ENCODE peak calls at places on chromosomes 6 and 20, in eight cellular contexts. J is stomach, S is sigmoid colon, K is H1, V is breast epithelium, T is Panc1, A is upper lobe of left lung, Q is transverse colon. Y is an unnamed sample. For H3K9me3, the result is how much of the 10 kb centered on the place peaks cover.

GRCh38 chr20:58721951-58722371 is 29.4 kb downstream of the NPEPL1 start:
- DNase-seq in S (peak), V (peak), T (no peak), K (no peak), Q (peak), A (no peak), J (peak), Y (peak)

GRCh38 chr20:50911030-50911429 is 20.2 kb downstream of the ADNP start:
- DNase-seq in K (no peak), Q (no peak), T (no peak), V (no peak), J (no peak), A (no peak), S (no peak), Y (no peak)

GRCh38 chr6:52557389-52558265 is 19.2 kb downstream of the TRAM2 start:
- DNase-seq in A (no peak), T (no peak), K (no peak), V (no peak), Q (no peak), S (no peak), J (no peak), Y (no peak)

GRCh38 chr20:34216382-34216742 is 24.9 kb upstream of the ASIP start:
- DNase-seq in T (no peak), V (no peak), A (no peak), S (no peak), K (no peak), J (no peak), Q (no peak), Y (no peak)

GRCh38 chr6:158040051-158040803 is 58.6 kb downstream of the SYNJ2 start:
- DNase-seq in T (peak), A (no peak), V (no peak), J (no peak), Q (no peak), S (peak), K (no peak), Y (no peak)

GRCh38 chr6:24524801-24525200 is 30.0 kb downstream of the ALDH5A1 start:
- DNase-seq in Q (no peak), K (no peak), J (no peak), V (no peak), T (peak), A (no peak), S (no peak), Y (no peak)

GRCh38 chr20:555933-556332 is 12.3 kb upstream of the CSNK2A1 start:
- DNase-seq in T (no peak), K (no peak), Q (peak), J (no peak), V (no peak), S (no peak), A (no peak), Y (no peak)

GRCh38 chr6:131636880-131637792 is at the start of gene ENPP3:
- DNase-seq in T (no peak), Q (no peak), K (no peak), V (no peak), A (no peak), S (no peak), J (no peak), Y (no peak)

GRCh38 chr6:71124340-71124739 is 164.3 kb upstream of the OGFRL1 start:
- DNase-seq in Q (no peak), T (no peak), K (no peak), V (no peak), J (no peak), A (no peak), S (no peak), Y (no peak)

GRCh38 chr20:21396045-21396893 is 1.1 kb downstream of the NKX2-4 start:
- DNase-seq in Q (no peak), J (no peak), S (no peak), K (no peak), V (no peak), T (no peak), A (peak), Y (no peak)

GRCh38 chr6:9516207-9516606 is 898.7 kb downstream of the TFAP2A start:
- DNase-seq in A (no peak), T (no peak), J (peak), K (no peak), V (no peak), S (no peak), Q (no peak), Y (no peak)

GRCh38 chr6:42045538-42046460 is 4.5 kb upstream of the TAF8 start:
- DNase-seq in V (peak), K (peak), A (peak), J (peak), Q (peak), S (peak), T (no peak), Y (peak)

GRCh38 chr20:1185316-1185741 is 548 bp upstream of the TMEM74B start:
- DNase-seq in S (no peak), K (no peak), T (no peak), J (no peak), V (no peak), Q (no peak), A (peak), Y (no peak)

GRCh38 chr20:36717657-36718056 is 28.2 kb downstream of the NDRG3 start:
- DNase-seq in T (peak), V (no peak), A (no peak), J (no peak), K (no peak), S (no peak), Q (peak), Y (no peak)

GRCh38 chr6:71349395-71349794 is 60.8 kb downstream of the OGFRL1 start:
- DNase-seq in A (no peak), Q (no peak), T (no peak), K (no peak), S (no peak), V (no peak), J (no peak), Y (no peak)

GRCh38 chr6:24391756-24392405 is 10.9 kb upstream of the MRS2 start:
- DNase-seq in V (no peak), Q (no peak), T (no peak), A (no peak), K (no peak), J (no peak), S (no peak), Y (no peak)

GRCh38 chr6:134178230-134179044 is 126.0 kb upstream of the SLC2A12 start:
- DNase-seq in A (peak), K (peak), V (peak), T (peak), Q (peak), J (peak), S (peak), Y (peak)

GRCh38 chr6:158786645-158787304 is 32.4 kb downstream of the EZR start:
- DNase-seq in K (no peak), Q (peak), V (no peak), J (peak), A (no peak), T (no peak), S (no peak), Y (no peak)

GRCh38 chr6:153625089-153625488 is 414.0 kb upstream of the OPRM1 start:
- DNase-seq in Q (no peak), K (no peak), V (no peak), J (no peak), A (no peak), S (no peak), T (no peak), Y (no peak)

GRCh38 chr6:137657351-137657911 is 163.2 kb upstream of the OLIG3 start:
- DNase-seq in J (no peak), T (no peak), Q (no peak), V (no peak), K (no peak), S (no peak), A (no peak), Y (no peak)

GRCh38 chr6:20217476-20217855 is 5.2 kb upstream of the MBOAT1 start:
- DNase-seq in T (no peak), V (no peak), K (no peak), S (no peak), A (no peak), J (no peak), Q (no peak), Y (no peak)

GRCh38 chr6:159400806-159401205 is 231.6 kb downstream of the FNDC1 start:
- DNase-seq in A (no peak), S (no peak), K (no peak), J (no peak), V (no peak), T (no peak), Q (no peak), Y (peak)

GRCh38 chr6:11275598-11275997 is 43.1 kb upstream of the NEDD9 start:
- DNase-seq in J (no peak), S (no peak), Q (no peak), K (no peak), T (no peak), V (no peak), A (no peak), Y (no peak)

GRCh38 chr20:38153011-38153329 is 12.1 kb downstream of the TGM2 start:
- DNase-seq in T (no peak), S (no peak), V (no peak), A (no peak), Q (no peak), K (no peak), J (no peak), Y (no peak)

GRCh38 chr6:35601331-35602132 is 87.2 kb downstream of the FKBP5 start:
- DNase-seq in J (peak), A (no peak), V (peak), S (peak), Q (peak), K (peak), T (no peak), Y (peak)

GRCh38 chr20:59004763-59005522 is 2.1 kb downstream of the CTSZ start:
- DNase-seq in J (peak), V (no peak), Q (peak), K (no peak), T (no peak), A (peak), S (peak), Y (no peak)

GRCh38 chr6:39934060-39934757 is at the start of gene MOCS1:
- DNase-seq in Q (peak), K (peak), A (peak), J (peak), T (no peak), S (peak), V (peak), Y (peak)

GRCh38 chr20:25252686-25253421 is 5.0 kb downstream of the PYGB start:
- DNase-seq in K (no peak), J (no peak), S (no peak), Q (peak), T (no peak), A (no peak), V (peak), Y (no peak)

GRCh38 chr20:19815553-19815991 is 57.5 kb downstream of the RIN2 start:
- DNase-seq in S (peak), V (no peak), J (no peak), Q (no peak), K (no peak), A (no peak), T (peak), Y (no peak)

GRCh38 chr6:169932491-169932890 is 181.1 kb downstream of the ERMARD start:
- DNase-seq in T (no peak), V (no peak), K (no peak), A (peak), Q (no peak), S (no peak), J (no peak), Y (peak)

GRCh38 chr6:6474170-6474920 is 114.2 kb upstream of the LY86 start:
- DNase-seq in A (no peak), S (no peak), K (no peak), T (no peak), V (no peak), J (no peak), Q (no peak), Y (no peak)

GRCh38 chr20:57712851-57713504 is 3.2 kb upstream of the PMEPA1 start:
- DNase-seq in Q (no peak), K (no peak), J (no peak), S (no peak), T (no peak), A (no peak), V (no peak), Y (no peak)

GRCh38 chr20:49792006-49792405 is 20.6 kb upstream of the SLC9A8 start:
- DNase-seq in S (no peak), J (no peak), Q (no peak), K (no peak), T (no peak), A (no peak), V (no peak), Y (no peak)

GRCh38 chr6:141401168-141401567 is 731.6 kb upstream of the GJE1 start:
- DNase-seq in A (no peak), K (no peak), S (no peak), V (no peak), T (no peak), J (no peak), Q (no peak), Y (no peak)

GRCh38 chr6:68226460-68226859 is 408.6 kb upstream of the ADGRB3 start:
- DNase-seq in S (no peak), V (no peak), Q (no peak), A (no peak), J (no peak), K (no peak), T (no peak), Y (no peak)

DNA sequence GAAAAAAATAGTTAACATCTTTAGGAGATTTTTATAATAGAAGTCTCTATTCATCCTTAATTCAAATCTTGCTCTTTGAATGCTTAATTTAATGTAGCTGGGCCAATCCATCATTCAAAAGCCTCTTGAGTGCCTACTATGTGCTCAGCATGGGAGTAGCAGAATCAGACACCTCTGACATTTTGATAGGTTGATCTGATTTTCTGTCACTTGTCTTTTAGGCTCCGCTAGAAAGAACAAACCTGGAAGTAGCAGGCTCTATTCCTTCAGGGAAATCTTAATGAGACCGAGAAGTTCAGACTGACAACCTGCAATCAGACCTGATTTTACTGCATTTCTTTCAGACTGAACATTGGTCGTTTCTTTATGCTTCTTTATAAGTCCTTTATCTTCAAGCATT is 588.6 kb upstream of the MANEA start:
- DNase-seq in Q (no peak), V (no peak), S (no peak), K (no peak), T (no peak), A (no peak), J (no peak), Y (no peak)
- H3K27ac ChIP-seq in Q (no peak), V (no peak), S (no peak), K (no peak), T (no peak), A (no peak), J (no peak), Y (no peak)

DNA sequence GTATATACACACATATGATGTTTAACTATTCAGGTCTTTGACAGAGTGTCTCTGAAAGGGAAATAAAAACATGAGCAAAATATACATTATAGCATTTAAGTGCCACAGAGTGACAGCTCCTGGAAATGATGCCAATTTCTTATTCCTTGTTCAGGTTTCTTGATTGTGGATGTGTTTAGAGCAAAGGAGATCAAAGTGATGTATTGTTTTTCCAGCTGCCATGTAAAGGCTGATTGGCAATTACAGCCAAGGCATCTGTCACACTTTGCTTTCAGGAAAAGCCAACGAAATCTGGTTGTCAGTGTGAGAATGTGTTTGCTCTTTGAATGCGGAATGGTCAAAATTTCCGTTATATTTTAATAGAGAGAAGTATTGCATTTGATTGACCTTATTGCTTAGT is 347.8 kb upstream of the FLRT3 start:
- DNase-seq in A (no peak), K (no peak), Q (no peak), S (no peak), J (no peak), V (no peak), T (no peak), Y (no peak)
- TF ChIP-seq POLR2AphosphoS5 in A (no peak), K (no peak), Q (no peak), S (no peak), J (no peak), V (no peak), T (no peak), Y (no peak)

GRCh38 chr20:62105592-62105991 is 16.7 kb upstream of the LSM14B start:
- DNase-seq in Q (no peak), S (no peak), T (no peak), A (no peak), V (no peak), J (no peak), K (no peak), Y (no peak)
- H3K9me3 ChIP-seq in Q (under half), S (under half), T (under half), A (half or more), V (half or more), J (half or more), K (under half), Y (half or more)

GRCh38 chr20:46361386-46361785 is 45.0 kb downstream of the ELMO2 start:
- DNase-seq in S (no peak), J (no peak), V (no peak), A (no peak), Q (no peak), K (no peak), T (no peak), Y (no peak)
- H3K27ac ChIP-seq in S (no peak), J (no peak), V (peak), A (peak), Q (no peak), K (no peak), T (no peak), Y (no peak)

DNA sequence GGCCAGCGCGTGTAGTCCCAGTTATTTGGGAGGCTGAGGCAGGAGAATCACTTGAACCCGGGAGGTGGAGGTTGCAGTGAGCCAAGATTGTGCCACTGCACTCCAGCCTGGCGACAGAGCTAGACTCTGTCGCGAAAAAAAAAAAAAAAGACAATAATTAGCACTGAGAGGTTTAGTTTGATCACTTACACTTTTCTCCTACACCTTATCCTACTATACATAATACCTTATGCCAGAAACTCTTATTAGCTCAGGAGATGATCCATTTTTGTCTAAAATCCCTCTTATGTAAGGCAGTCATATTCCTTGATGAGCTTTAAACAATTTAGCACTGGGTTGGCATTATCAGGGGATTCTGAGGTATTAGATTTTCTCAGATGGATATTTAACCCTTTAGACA is 3.6 kb upstream of the MTFR2 start:
- DNase-seq in V (no peak), K (no peak), T (no peak), A (no peak), Q (no peak), J (no peak), S (no peak), Y (no peak)
- TF ChIP-seq POLR2AphosphoS5 in V (no peak), K (no peak), T (peak), A (no peak), Q (no peak), J (no peak), S (no peak), Y (no peak)

GRCh38 chr20:48163521-48163920 is 378.2 kb upstream of the SULF2 start:
- DNase-seq in J (no peak), V (no peak), Q (no peak), K (no peak), S (no peak), A (no peak), T (no peak), Y (no peak)

GRCh38 chr20:48165401-48165685 is 380.1 kb upstream of the SULF2 start:
- DNase-seq in Q (no peak), S (no peak), T (no peak), J (no peak), K (no peak), A (no peak), V (no peak), Y (no peak)

GRCh38 chr20:48164566-48165400 is 379.5 kb upstream of the SULF2 start:
- DNase-seq in Q (no peak), S (no peak), A (no peak), V (no peak), J (no peak), K (no peak), T (no peak), Y (no peak)

GRCh38 chr20:48162621-48163020 is 377.3 kb upstream of the SULF2 start:
- DNase-seq in K (no peak), A (no peak), J (no peak), Q (no peak), S (no peak), V (no peak), T (no peak), Y (no peak)

DNA sequence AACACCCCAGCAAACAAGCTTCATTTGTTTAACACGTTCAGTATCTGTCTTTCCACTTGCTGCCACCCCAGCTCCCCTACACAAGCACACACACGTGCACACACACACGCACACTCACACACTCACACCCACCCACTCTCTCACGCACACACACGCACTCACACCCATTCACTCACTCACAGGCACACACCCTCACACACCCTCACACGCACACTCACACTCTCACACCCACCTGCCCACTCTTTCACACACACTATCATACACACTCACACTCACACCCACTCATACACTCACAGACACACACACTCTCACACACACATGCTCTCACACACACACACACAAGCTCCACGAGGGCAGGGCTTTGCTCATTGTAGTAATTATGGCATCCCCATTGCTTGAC is 378.8 kb upstream of the SULF2 start:
- DNase-seq in S (no peak), Q (no peak), T (no peak), V (no peak), K (no peak), J (no peak), A (no peak), Y (no peak)
- H3K9me3 ChIP-seq in S (under half), Q (under half), T (under half), V (under half), K (under half), J (under half), A (under half), Y (under half)

DNA sequence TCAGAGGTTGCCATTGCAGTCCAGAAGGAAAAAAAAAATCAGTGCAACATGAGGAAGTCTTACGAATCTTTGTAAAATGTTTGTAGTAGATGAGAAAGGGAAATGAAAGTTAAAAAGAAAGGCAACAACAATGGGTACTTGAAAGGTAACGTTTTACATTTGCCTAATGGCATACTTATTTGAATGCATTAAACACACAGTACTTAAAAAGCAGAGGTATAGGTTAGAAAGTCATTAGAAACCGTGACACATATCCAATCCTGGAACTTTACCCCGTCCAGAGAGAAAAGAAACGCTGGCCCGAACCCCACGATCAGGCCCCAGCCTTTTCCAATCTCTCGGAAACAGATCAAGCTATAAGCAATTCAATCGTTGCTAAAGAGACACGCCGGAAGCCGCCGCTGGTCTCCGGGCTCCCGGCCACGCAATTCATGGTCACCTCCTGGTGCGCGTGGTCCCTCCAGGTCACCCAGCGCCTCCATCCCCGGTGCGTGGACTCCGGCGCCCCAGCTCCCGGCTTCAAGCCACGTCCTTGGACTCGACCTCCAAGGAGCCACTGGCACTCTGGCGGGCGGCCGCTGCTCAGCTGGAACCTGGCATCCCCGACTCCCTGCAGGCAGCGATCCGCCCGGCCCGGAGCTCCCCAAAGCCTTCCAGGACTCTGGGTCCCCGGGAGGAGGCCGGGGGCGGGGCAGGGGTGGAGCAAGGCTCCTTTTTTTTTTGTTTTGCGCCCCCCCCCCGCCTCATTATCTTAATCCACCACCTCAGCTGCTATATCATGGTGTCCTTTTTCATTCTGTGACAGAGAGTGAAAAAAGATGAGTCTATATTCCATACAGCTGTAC is at the start of gene SLC18B1:
- DNase-seq in S (peak), K (no peak), A (peak), V (no peak), Q (peak), T (no peak), J (peak), Y (peak)
- H3K27ac ChIP-seq in S (no peak), K (no peak), A (no peak), V (no peak), Q (no peak), T (no peak), J (no peak), Y (no peak)

Y was measured in esophagus muscularis mucosa.